ENCODE peak calls at places on chromosome 12, in six cellular contexts. D, R, Z, Y, M and B are unnamed samples.
A peak's percentile ranks its signal among the peaks of the same experiment; 100 is the strongest.

GRCh38 chr12:89768586-89769482 is 60.2 kb upstream of the ATP2B1 start:
- DNase-seq in Z (peak; percentile 95), M (no peak), R (peak; percentile 99), D (peak; percentile 85), Y (no peak), B (no peak)

GRCh38 chr12:40907115-40907521 is 214.9 kb downstream of the CNTN1 start:
- DNase-seq in D (peak; percentile 69), R (peak; percentile 86), M (no peak), Y (no peak), Z (peak; percentile 85), B (no peak)

GRCh38 chr12:131102991-131103609 is 149.4 kb downstream of the ADGRD1 start:
- DNase-seq in M (no peak), Y (no peak), Z (no peak), R (no peak), D (no peak), B (no peak)

GRCh38 chr12:51246254-51246853 is 7.7 kb downstream of the DAZAP2 start:
- DNase-seq in M (no peak), D (no peak), Y (no peak), R (no peak), Z (no peak), B (peak; percentile 24)

GRCh38 chr12:123580772-123581171 is 3.6 kb upstream of the TMED2 start:
- DNase-seq in M (no peak), D (no peak), R (no peak), Z (no peak), Y (no peak), B (no peak)

GRCh38 chr12:52054838-52055741 is 3.8 kb downstream of the NR4A1 start:
- DNase-seq in R (no peak), Y (no peak), M (no peak), Z (no peak), D (no peak), B (no peak)

GRCh38 chr12:87689196-87689595 is 340.0 kb downstream of the C12orf50 start:
- DNase-seq in D (no peak), Y (no peak), M (no peak), Z (no peak), R (no peak), B (no peak)

GRCh38 chr12:7060353-7060954 is at the start of gene C1S:
- DNase-seq in M (peak; percentile 51), Y (no peak), R (peak; percentile 92), Z (no peak), D (peak; percentile 88), B (no peak)

GRCh38 chr12:44574586-44574985 is 301.5 kb downstream of the NELL2 start:
- DNase-seq in Z (no peak), R (no peak), M (no peak), D (no peak), Y (no peak), B (no peak)

GRCh38 chr12:44565163-44565562 is 311.0 kb downstream of the NELL2 start:
- DNase-seq in Z (no peak), D (no peak), Y (no peak), M (no peak), R (no peak), B (no peak)

GRCh38 chr12:44573723-44574122 is 302.4 kb downstream of the NELL2 start:
- DNase-seq in Z (no peak), Y (no peak), M (no peak), R (no peak), D (no peak), B (no peak)

DNA sequence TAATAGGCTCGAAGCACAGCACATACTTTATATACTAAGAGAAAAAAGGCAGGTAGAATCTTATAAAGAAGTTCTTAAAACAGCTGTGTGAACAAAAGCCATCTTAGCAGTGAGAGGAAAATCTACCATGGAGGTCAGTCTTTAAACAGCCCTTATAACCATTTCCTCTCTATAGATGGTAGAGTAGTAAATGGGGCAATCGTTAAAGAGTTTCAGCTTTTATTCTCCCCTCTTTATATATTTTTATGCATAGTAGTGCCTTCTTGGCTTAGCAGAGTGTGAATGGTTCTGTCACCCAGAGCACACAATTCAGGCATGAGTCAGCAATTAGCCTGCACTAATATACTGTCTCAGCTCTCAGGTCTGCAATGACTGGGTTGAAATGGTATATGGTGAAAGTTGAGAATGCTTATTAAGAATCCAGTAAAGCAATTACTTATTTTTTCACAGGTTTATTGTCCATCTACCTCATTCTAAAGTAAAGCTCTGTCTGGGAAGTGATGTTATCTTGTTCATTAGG is 305.0 kb downstream of the NELL2 start:
- DNase-seq in Z (no peak), M (no peak), Y (no peak), D (no peak), R (peak; percentile 29), B (no peak)
- TF ChIP-seq CTCF in Z (no peak), M (no peak), Y (no peak), D (no peak), R (no peak), B (no peak)

GRCh38 chr12:132657004-132657727 is 30.0 kb downstream of the POLE start:
- DNase-seq in R (peak; percentile 9), M (no peak), D (no peak), Z (no peak), Y (no peak), B (no peak)
- TF ChIP-seq CTCF in R (no peak), M (no peak), D (no peak), Z (no peak), Y (no peak), B (no peak)

DNA sequence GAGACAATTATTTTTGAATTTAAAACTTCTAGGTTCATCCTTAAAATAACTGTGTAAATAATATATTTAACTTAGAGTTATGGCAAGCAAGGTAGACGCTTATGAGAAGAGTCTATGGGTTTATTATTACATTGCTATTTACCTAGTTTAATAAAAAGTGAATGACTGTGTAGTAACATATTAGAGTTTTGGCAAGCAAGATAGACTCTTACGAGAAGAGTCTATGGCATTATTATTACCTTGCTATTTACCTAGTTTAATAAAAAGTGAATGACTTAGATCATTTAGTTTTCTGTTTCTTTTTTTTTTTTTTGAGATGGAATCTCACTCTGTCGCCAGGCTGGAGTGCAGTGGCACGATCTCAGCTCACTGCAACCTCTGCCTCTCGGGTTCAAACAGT is 3.8 kb downstream of the RNF34 start:
- DNase-seq in Y (no peak), D (no peak), Z (no peak), M (no peak), R (no peak), B (no peak)
- TF ChIP-seq CTCF in Y (no peak), D (no peak), Z (no peak), M (no peak), R (no peak), B (no peak)

GRCh38 chr12:99383258-99383657 is 264.3 kb upstream of the GARIN6 start:
- DNase-seq in Z (no peak), Y (no peak), R (no peak), D (no peak), M (no peak), B (no peak)

GRCh38 chr12:99389751-99390150 is 257.8 kb upstream of the GARIN6 start:
- DNase-seq in D (no peak), M (no peak), Y (no peak), Z (no peak), R (no peak), B (no peak)

GRCh38 chr12:99390707-99391106 is 256.8 kb upstream of the GARIN6 start:
- DNase-seq in Z (no peak), R (no peak), D (no peak), Y (no peak), M (no peak), B (no peak)

GRCh38 chr12:99387661-99388060 is 259.9 kb upstream of the GARIN6 start:
- DNase-seq in Z (no peak), Y (no peak), D (no peak), R (no peak), M (no peak), B (no peak)

DNA sequence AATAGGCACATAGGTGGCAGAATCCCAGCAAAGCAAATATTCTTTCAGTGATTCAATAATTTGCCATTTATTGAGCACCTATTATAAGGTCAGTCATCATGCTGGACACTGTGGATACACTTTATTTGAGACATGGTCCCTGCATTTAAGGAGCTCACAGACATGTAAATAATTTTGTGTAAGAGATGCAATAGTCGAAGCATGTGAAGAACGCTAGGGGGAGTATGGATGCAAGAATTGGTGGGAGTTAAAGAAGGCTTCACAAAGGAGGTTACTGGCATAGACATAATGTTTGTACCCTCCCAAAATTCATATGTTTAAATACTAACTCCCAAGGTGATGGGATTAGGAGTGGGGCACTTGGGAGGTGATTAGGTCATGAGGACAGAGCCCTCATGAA is 260.6 kb upstream of the GARIN6 start:
- DNase-seq in D (no peak), Z (peak; percentile 28), R (peak; percentile 55), M (no peak), Y (no peak), B (no peak)
- TF ChIP-seq CTCF in D (peak; percentile 33), Z (peak; percentile 65), R (peak; percentile 50), M (peak; percentile 26), Y (peak; percentile 57), B (no peak)

DNA sequence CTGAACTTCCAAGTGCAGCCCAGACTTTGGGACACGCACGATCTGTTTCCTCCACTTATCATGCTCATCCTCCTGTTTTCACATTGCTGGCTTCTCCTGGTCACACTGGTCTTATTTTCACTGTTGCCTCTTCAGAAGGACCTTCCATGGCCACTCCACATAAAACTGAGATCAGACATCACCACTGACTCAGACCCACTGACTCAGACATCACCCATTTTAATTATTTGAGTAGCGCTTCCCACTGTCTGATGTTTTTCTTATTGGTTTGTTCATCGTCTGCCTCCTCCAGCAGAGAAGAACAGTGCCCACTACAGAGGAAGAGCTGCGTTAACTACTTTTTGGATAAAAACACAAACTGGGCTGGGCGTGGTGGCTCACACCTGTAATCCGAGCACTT is 270.5 kb upstream of the PWP1 start:
- DNase-seq in Y (no peak), Z (no peak), R (peak; percentile 79), M (no peak), D (peak; percentile 27), B (no peak)
- TF ChIP-seq CTCF in Y (no peak), Z (no peak), R (no peak), M (no peak), D (no peak), B (no peak)

DNA sequence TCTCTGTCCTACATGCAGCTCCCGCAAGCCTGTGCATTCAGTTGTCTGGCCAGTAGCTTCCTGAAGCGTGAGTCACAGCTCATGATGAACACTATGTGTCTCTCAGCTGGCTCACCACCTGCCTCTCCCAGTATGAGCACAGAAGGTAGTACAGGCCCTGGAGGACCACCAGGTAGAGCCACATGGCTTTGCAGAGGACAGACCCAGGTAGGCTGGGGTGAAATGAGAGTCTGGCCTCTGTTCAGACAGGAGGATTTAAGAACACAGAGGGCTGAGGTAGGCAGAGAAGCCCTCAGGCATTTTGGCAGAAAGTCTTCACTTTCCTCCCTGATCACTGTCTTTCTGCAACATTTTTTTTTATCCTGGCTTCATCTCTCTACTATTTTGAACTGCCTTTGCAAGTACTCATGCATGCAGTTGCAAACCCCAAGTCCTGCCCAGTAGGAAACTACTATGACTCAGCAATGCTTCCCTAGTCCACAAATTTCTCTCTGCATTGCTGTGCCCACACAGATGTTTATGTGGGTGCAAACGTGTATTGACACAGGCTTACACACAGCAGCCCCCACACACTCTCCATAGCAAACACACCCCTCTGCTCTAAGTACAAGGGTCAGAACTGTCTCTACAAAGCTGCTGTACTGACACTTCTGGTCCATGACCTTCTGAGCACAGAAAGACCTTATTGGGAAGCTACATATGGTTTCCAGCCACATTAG is 7.2 kb upstream of the SDR9C7 start:
- DNase-seq in M (no peak), Y (no peak), Z (peak; percentile 19), D (peak; percentile 68), R (peak; percentile 86), B (no peak)
- TF ChIP-seq CTCF in M (no peak), Y (no peak), Z (no peak), D (no peak), R (peak; percentile 4), B (no peak)

DNA sequence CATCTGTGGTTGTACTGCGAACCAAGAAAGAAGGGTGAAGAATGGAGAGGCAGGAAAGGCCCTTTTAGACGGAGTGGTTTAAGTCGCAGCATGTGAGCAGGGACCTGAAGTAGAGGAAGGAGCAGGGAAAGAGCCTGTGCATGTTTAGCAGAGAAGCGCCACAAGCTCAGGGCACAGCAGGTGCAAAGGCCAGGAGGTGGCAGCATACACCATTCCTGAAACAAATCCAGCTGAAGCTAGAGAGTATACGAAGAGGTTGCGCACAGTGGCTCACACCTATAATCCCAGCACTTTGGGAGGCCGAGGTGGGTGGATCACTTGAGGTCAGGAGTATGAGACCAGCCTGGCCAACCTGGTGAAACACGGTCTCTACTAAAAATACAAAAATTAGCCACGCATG is 49.9 kb downstream of the HELB start:
- DNase-seq in Y (peak; percentile 17), Z (peak; percentile 19), M (no peak), D (no peak), R (peak; percentile 54), B (no peak)
- TF ChIP-seq CTCF in Y (peak; percentile 55), Z (peak; percentile 66), M (no peak), D (peak; percentile 14), R (peak; percentile 59), B (no peak)